ENCODE peak calls at places on chromosomes 16 and 17, in eight cellular contexts. Z is body of pancreas, S is brain microvascular endothelial cell, E is MM.1S, U is upper lobe of right lung, T is gastrocnemius medialis, C is BE2C, Y is ovary. L is an unnamed sample.

GRCh38 chr17:37179893-37180292 is 195.9 kb upstream of the C17orf78 start:
- DNase-seq in Z (no peak), S (peak; percentile 51), E (no peak), U (no peak), T (no peak), C (no peak), Y (no peak), L (no peak)

GRCh38 chr16:50378417-50378816 is 9.6 kb upstream of the BRD7 start:
- DNase-seq in Z (no peak), S (no peak), E (no peak), U (no peak), T (no peak), C (no peak), Y (no peak), L (no peak)

GRCh38 chr17:49576121-49576905 is 642 bp downstream of the NXPH3 start:
- DNase-seq in Z (no peak), S (no peak), E (no peak), U (peak; percentile 69), T (no peak), C (peak; percentile 59), Y (peak; percentile 69), L (no peak)

GRCh38 chr16:30658731-30659506 is 688 bp downstream of the FBRS start:
- DNase-seq in Z (peak; percentile 97), S (peak; percentile 92), E (peak; percentile 89), U (peak; percentile 88), T (peak; percentile 94), C (peak; percentile 80), Y (peak; percentile 89), L (peak; percentile 68)

GRCh38 chr16:56332464-56333079 is 92.8 kb downstream of the AMFR start:
- DNase-seq in Z (peak; percentile 63), S (peak; percentile 35), E (peak; percentile 39), U (peak; percentile 75), T (peak; percentile 64), C (no peak), Y (peak; percentile 46), L (no peak)

GRCh38 chr16:31487076-31487719 is 4.3 kb downstream of the SLC5A2 start:
- DNase-seq in Z (no peak), S (no peak), E (no peak), U (no peak), T (no peak), C (no peak), Y (no peak), L (no peak)

GRCh38 chr17:51419476-51419875 is 159.1 kb downstream of the UTP18 start:
- DNase-seq in Z (peak; percentile 6), S (no peak), E (no peak), U (no peak), T (no peak), C (no peak), Y (no peak), L (no peak)

GRCh38 chr17:72422505-72423285 is 301.9 kb downstream of the SOX9 start:
- DNase-seq in Z (peak; percentile 72), S (peak; percentile 91), E (peak; percentile 87), U (no peak), T (peak; percentile 62), C (peak; percentile 87), Y (no peak), L (peak; percentile 73)

GRCh38 chr16:31476305-31477219 is 4.6 kb downstream of the TGFB1I1 start:
- DNase-seq in Z (peak; percentile 93), S (no peak), E (peak; percentile 59), U (peak; percentile 96), T (no peak), C (no peak), Y (peak; percentile 32), L (peak; percentile 84)

GRCh38 chr17:60249517-60249826 is 99.7 kb downstream of the CA4 start:
- DNase-seq in Z (no peak), S (no peak), E (no peak), U (no peak), T (no peak), C (no peak), Y (no peak), L (no peak)
- H3K4me3 ChIP-seq in Z (no peak overlapping the region), S (no peak overlapping the region), E (no peak overlapping the region), U (no peak overlapping the region), T (no peak overlapping the region), C (no peak overlapping the region), Y (no peak overlapping the region), L (no peak overlapping the region)

GRCh38 chr16:89575247-89576172 is at the start of gene CPNE7:
- DNase-seq in Z (no peak), S (no peak), E (no peak), U (no peak), T (no peak), C (peak; percentile 30), Y (no peak), L (no peak)

GRCh38 chr16:89573826-89574680 is 1.5 kb upstream of the CPNE7 start:
- DNase-seq in Z (no peak), S (no peak), E (no peak), U (no peak), T (no peak), C (peak; percentile 54), Y (no peak), L (no peak)

GRCh38 chr16:89572478-89573205 is 2.9 kb upstream of the CPNE7 start:
- DNase-seq in Z (no peak), S (no peak), E (no peak), U (no peak), T (no peak), C (peak; percentile 10), Y (no peak), L (no peak)

GRCh38 chr16:89576173-89577054 is 856 bp downstream of the CPNE7 start:
- DNase-seq in Z (no peak), S (no peak), E (no peak), U (no peak), T (no peak), C (peak; percentile 11), Y (no peak), L (no peak)

DNA sequence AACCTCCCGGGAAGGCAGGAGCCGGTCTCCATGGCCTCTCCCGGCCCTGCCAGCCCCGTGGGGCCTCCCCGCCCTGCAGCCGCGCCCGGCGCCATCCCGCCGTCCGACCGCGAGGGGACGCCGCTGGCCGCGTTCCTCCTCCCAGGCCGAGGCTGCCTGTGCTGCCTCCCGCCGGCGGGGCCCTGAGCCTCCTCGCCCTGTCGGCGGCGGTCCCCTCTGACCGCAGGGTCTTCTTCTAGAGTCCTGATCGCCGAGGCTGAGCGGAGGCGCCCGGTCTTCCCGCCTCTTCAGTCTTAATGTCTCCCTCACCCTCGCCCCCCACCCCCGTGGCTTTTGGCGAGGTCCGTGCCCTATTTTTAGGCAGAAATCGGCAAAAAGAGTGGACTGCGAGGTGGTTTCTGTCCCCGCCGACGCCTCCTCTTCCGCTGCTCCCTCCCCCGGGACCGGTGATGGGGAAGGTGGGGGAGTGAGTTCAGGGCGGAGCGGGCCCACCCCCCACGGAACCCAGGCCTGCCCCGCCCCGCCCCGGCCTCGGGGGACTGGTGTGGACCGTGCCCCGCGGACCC is 794 bp upstream of the CPNE7 start:
- DNase-seq in Z (peak; percentile 46), S (no peak), E (peak; percentile 20), U (peak; percentile 79), T (no peak), C (peak; percentile 11), Y (no peak), L (no peak)
- H3K4me3 ChIP-seq in Z (no peak overlapping the region), S (peak overlapping the region; percentile 46), E (peak overlapping the region; percentile 33), U (peak overlapping the region; percentile 41), T (no peak overlapping the region), C (no peak overlapping the region), Y (no peak overlapping the region), L (peak overlapping the region; percentile 11)

GRCh38 chr16:18784917-18785623 is 5.1 kb downstream of the RPS15A start:
- DNase-seq in Z (no peak), S (no peak), E (no peak), U (no peak), T (no peak), C (no peak), Y (no peak), L (no peak)
- H3K4me3 ChIP-seq in Z (no peak overlapping the region), S (no peak overlapping the region), E (no peak overlapping the region), U (no peak overlapping the region), T (no peak overlapping the region), C (no peak overlapping the region), Y (no peak overlapping the region), L (no peak overlapping the region)

GRCh38 chr16:2857451-2858244 is at the start of gene PRSS22:
- DNase-seq in Z (peak; percentile 82), S (no peak), E (no peak), U (peak; percentile 87), T (no peak), C (no peak), Y (no peak), L (no peak)

GRCh38 chr16:2856061-2856670 is 1.8 kb downstream of the PRSS22 start:
- DNase-seq in Z (peak; percentile 22), S (no peak), E (no peak), U (no peak), T (no peak), C (peak; percentile 51), Y (no peak), L (no peak)

GRCh38 chr16:2856686-2857450 is 1.1 kb downstream of the PRSS22 start:
- DNase-seq in Z (no peak), S (no peak), E (no peak), U (no peak), T (no peak), C (no peak), Y (no peak), L (no peak)

GRCh38 chr16:2859686-2860265 is 1.8 kb upstream of the PRSS22 start:
- DNase-seq in Z (no peak), S (no peak), E (no peak), U (no peak), T (no peak), C (no peak), Y (no peak), L (no peak)

DNA sequence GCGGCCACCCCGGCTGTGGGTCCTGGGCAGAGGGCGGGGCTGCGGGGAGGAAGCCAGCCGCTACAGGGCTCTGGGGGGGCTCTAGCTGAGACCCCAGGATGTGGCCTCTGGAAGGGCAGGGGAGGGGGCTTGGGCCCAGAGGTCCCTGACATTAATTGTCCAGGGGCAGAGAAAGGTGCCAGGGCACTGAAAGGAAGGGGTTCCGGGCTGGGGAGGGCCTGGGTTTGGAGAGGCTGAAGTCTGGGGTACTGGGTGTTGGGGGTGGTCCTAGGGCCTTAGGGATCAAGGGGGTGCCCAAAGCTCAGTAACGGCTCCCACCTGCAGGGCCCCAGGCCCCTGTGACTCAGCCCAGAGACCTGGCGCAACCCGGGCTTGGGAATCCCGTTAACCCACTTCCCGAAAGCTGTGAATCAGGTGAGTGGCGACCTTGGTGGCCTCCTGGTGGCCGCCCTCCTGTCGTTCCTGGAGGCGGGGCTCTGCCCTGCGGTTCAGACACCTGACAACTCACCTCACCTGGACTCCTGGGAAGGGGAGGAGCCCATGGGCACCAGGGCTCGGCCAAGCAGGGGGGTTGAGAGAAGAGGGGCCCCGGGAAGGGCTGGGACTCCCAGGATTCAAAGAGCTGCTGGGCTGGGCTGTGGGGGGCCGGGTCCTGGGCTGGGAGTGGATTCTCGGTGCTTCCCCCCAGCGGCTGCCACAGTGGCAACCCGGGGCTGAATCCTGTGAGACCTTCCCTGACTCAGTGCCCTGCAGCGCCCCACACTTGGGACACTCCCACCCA is 465 bp upstream of the PRSS22 start:
- DNase-seq in Z (peak; percentile 96), S (no peak), E (no peak), U (peak; percentile 93), T (no peak), C (no peak), Y (no peak), L (no peak)
- H3K4me3 ChIP-seq in Z (peak overlapping the region; percentile 2), S (no peak overlapping the region), E (peak overlapping the region; percentile 21), U (peak overlapping the region; percentile 43), T (no peak overlapping the region), C (no peak overlapping the region), Y (no peak overlapping the region), L (no peak overlapping the region)

L was measured in ascending aorta.